ENCODE peak calls at places on chromosomes 13 and 19, in six cellular contexts. J is cardiac fibroblast, R is RPMI8226, I is thoracic aorta, O is keratinocyte, X is HT1080. L is an unnamed sample.

GRCh38 chr19:8148410-8149231 is 771 bp downstream of the FBN3 start:
- DNase-seq in I (no peak), R (no peak), O (no peak), J (no peak), X (no peak), L (no peak)

GRCh38 chr13:98570929-98571372 is 6.0 kb downstream of the STK24 start:
- DNase-seq in R (peak), I (no peak), O (no peak), X (peak), J (peak), L (peak)

GRCh38 chr19:17103177-17103576 is 27.6 kb downstream of the MYO9B start:
- DNase-seq in X (peak), R (no peak), O (no peak), I (no peak), J (peak), L (no peak)

GRCh38 chr19:54875506-54875905 is 1.5 kb downstream of the FCAR start:
- DNase-seq in R (peak), O (no peak), X (no peak), J (no peak), I (no peak), L (no peak)

GRCh38 chr13:99344610-99345208 is 37.5 kb upstream of the GPR183 start:
- DNase-seq in O (no peak), I (no peak), X (no peak), R (no peak), J (no peak), L (no peak)

GRCh38 chr19:4730740-4731171 is 7.1 kb upstream of the DPP9 start:
- DNase-seq in I (no peak), X (no peak), J (peak), R (peak), O (no peak), L (no peak)

GRCh38 chr13:23610966-23611486 is 40.8 kb downstream of the TNFRSF19 start:
- DNase-seq in R (no peak), O (no peak), J (peak), X (no peak), I (no peak), L (no peak)

GRCh38 chr19:2235396-2236284 is 489 bp downstream of the PLEKHJ1 start:
- DNase-seq in R (peak), J (no peak), X (no peak), O (no peak), I (no peak), L (no peak)

GRCh38 chr19:53057904-53058579 is 13.5 kb downstream of the ERVV-2 start:
- DNase-seq in R (no peak), X (no peak), J (no peak), O (no peak), I (no peak), L (no peak)

GRCh38 chr13:35785563-35786327 is 309.3 kb upstream of the MAB21L1 start:
- DNase-seq in O (no peak), X (no peak), R (no peak), J (no peak), I (no peak), L (no peak)

GRCh38 chr13:64289702-64290101 is 2874.1 kb upstream of the PCDH20 start:
- DNase-seq in X (no peak), I (no peak), J (no peak), R (no peak), O (no peak), L (no peak)